ENCODE peak calls at places on chromosomes 13 and 19, in seven cellular contexts. K, D, Y, Q, N, I and C are unnamed samples.

GRCh38 chr13:25874907-25875306 is 176.9 kb downstream of the SHISA2 start:
- DNase-seq in K (peak; percentile 33), D (no peak), Y (peak; percentile 16), Q (peak; percentile 64), N (no peak), I (peak; percentile 69), C (no peak)

GRCh38 chr19:391726-392374 is 17.1 kb downstream of the C2CD4C start:
- DNase-seq in K (no peak), D (no peak), Y (no peak), Q (no peak), N (no peak), I (no peak), C (no peak)

GRCh38 chr19:6963937-6964336 is 57.3 kb downstream of the MBD3L2B start:
- DNase-seq in K (peak; percentile 8), D (no peak), Y (peak; percentile 13), Q (peak; percentile 47), N (peak; percentile 31), I (peak; percentile 12), C (no peak)

GRCh38 chr13:110010433-110011135 is 224.2 kb upstream of the IRS2 start:
- DNase-seq in K (no peak), D (no peak), Y (no peak), Q (no peak), N (no peak), I (no peak), C (no peak)

GRCh38 chr13:44211753-44212152 is 161.9 kb upstream of the SERP2 start:
- DNase-seq in K (no peak), D (no peak), Y (no peak), Q (no peak), N (no peak), I (no peak), C (peak; percentile 24)

GRCh38 chr19:34173145-34173956 is 1.0 kb downstream of the LSM14A start:
- DNase-seq in K (no peak), D (no peak), Y (no peak), Q (peak; percentile 11), N (peak; percentile 61), I (no peak), C (no peak)

GRCh38 chr13:23378009-23378632 is 55.4 kb downstream of the SACS start:
- DNase-seq in K (peak; percentile 29), D (peak; percentile 13), Y (peak; percentile 34), Q (no peak), N (peak; percentile 87), I (peak; percentile 64), C (no peak)

GRCh38 chr13:112333756-112334543 is 42.2 kb upstream of the SPACA7 start:
- DNase-seq in K (no peak), D (no peak), Y (no peak), Q (no peak), N (peak; percentile 45), I (no peak), C (no peak)

GRCh38 chr13:111642156-111642767 is 321.8 kb downstream of the TEX29 start:
- DNase-seq in K (no peak), D (no peak), Y (no peak), Q (no peak), N (no peak), I (no peak), C (no peak)

GRCh38 chr19:18746393-18747167 is 44.5 kb downstream of the COMP start:
- DNase-seq in K (no peak), D (no peak), Y (no peak), Q (no peak), N (no peak), I (no peak), C (no peak)

GRCh38 chr13:46553886-46554855 is 1.2 kb downstream of the LRCH1 start:
- DNase-seq in K (peak; percentile 17), D (no peak), Y (peak; percentile 61), Q (peak; percentile 62), N (peak; percentile 78), I (peak; percentile 71), C (peak; percentile 7)

GRCh38 chr19:13347351-13347750 is 158.9 kb downstream of the CACNA1A start:
- DNase-seq in K (no peak), D (no peak), Y (no peak), Q (no peak), N (no peak), I (no peak), C (no peak)

GRCh38 chr19:35716985-35717664 is 678 bp upstream of the KMT2B start:
- DNase-seq in K (peak; percentile 94), D (peak; percentile 60), Y (peak; percentile 95), Q (peak; percentile 92), N (peak; percentile 77), I (peak; percentile 98), C (peak; percentile 77)

GRCh38 chr19:18684642-18684993 is 1.1 kb downstream of the CRTC1 start:
- DNase-seq in K (no peak), D (no peak), Y (no peak), Q (no peak), N (no peak), I (no peak), C (no peak)

GRCh38 chr19:2391118-2391725 is 31.2 kb downstream of the TMPRSS9 start:
- DNase-seq in K (no peak), D (no peak), Y (no peak), Q (peak; percentile 35), N (peak; percentile 69), I (peak; percentile 49), C (peak; percentile 30)

GRCh38 chr19:13781547-13781946 is 7.3 kb downstream of the C19orf53 start:
- DNase-seq in K (no peak), D (no peak), Y (no peak), Q (no peak), N (peak; percentile 67), I (no peak), C (peak; percentile 36)

GRCh38 chr13:39578821-39579291 is 24.1 kb downstream of the LHFPL6 start:
- DNase-seq in K (no peak), D (no peak), Y (no peak), Q (no peak), N (no peak), I (no peak), C (no peak)

GRCh38 chr19:34712606-34713261 is 21.3 kb upstream of the ZNF181 start:
- DNase-seq in K (peak; percentile 20), D (peak; percentile 18), Y (no peak), Q (peak; percentile 68), N (peak; percentile 77), I (peak; percentile 67), C (peak; percentile 87)

GRCh38 chr19:49361438-49362047 is 673 bp downstream of the TEAD2 start:
- DNase-seq in K (no peak), D (no peak), Y (no peak), Q (no peak), N (peak; percentile 80), I (no peak), C (no peak)

GRCh38 chr19:43467730-43468129 is 2.3 kb upstream of the LYPD3 start:
- DNase-seq in K (no peak), D (no peak), Y (no peak), Q (no peak), N (peak; percentile 71), I (no peak), C (no peak)

GRCh38 chr13:103288114-103288513 is 221.9 kb upstream of the SLC10A2 start:
- DNase-seq in K (no peak), D (no peak), Y (no peak), Q (no peak), N (no peak), I (no peak), C (no peak)

GRCh38 chr19:28886708-28887107 is 326.2 kb downstream of the UQCRFS1 start:
- DNase-seq in K (no peak), D (no peak), Y (no peak), Q (no peak), N (no peak), I (no peak), C (no peak)

GRCh38 chr13:92196566-92197256 is 798.3 kb downstream of the GPC5 start:
- DNase-seq in K (no peak), D (no peak), Y (no peak), Q (no peak), N (no peak), I (no peak), C (no peak)

GRCh38 chr13:68023838-68024581 is 793.9 kb upstream of the PCDH9 start:
- DNase-seq in K (no peak), D (no peak), Y (no peak), Q (no peak), N (no peak), I (no peak), C (no peak)

GRCh38 chr19:36574762-36575161 is 1.7 kb upstream of the ZNF529 start:
- DNase-seq in K (no peak), D (no peak), Y (no peak), Q (no peak), N (no peak), I (no peak), C (no peak)